ENCODE peak calls at places on chromosomes 11 and 22, in seven cellular contexts. T is SK-N-SH, P is A549, R is HL-60, Q is GM23338, Z is HCT116, W is K562. J is an unnamed sample.
A peak's percentile ranks its signal among the peaks of the same experiment; 100 is the strongest.

GRCh38 chr11:22875869-22876473 is 15.7 kb upstream of the CCDC179 start:
- DNase-seq in T (peak; percentile 50), P (peak; percentile 84), R (peak; percentile 28), Q (peak; percentile 92), Z (peak; percentile 80), W (peak; percentile 60), J (peak; percentile 69)

GRCh38 chr11:31834237-31834636 is 23.1 kb upstream of the PAX6 start:
- DNase-seq in T (no peak), P (no peak), R (no peak), Q (peak; percentile 53), Z (no peak), W (no peak), J (no peak)

GRCh38 chr11:93842034-93842433 is 8.4 kb downstream of the VSTM5 start:
- DNase-seq in T (no peak), P (no peak), R (no peak), Q (no peak), Z (no peak), W (no peak), J (no peak)

GRCh38 chr22:46367707-46368191 is 32.2 kb downstream of the TRMU start:
- DNase-seq in T (peak; percentile 87), P (peak; percentile 64), R (peak; percentile 47), Q (peak; percentile 87), Z (peak; percentile 29), W (peak; percentile 67), J (peak; percentile 46)

GRCh38 chr11:67561971-67562560 is 21.5 kb upstream of the GSTP1 start:
- DNase-seq in T (no peak), P (peak; percentile 56), R (no peak), Q (no peak), Z (no peak), W (no peak), J (no peak)

GRCh38 chr11:8286886-8287285 is 23.2 kb upstream of the LMO1 start:
- DNase-seq in T (no peak), P (no peak), R (no peak), Q (no peak), Z (no peak), W (no peak), J (no peak)

GRCh38 chr22:49975543-49976389 is 15.2 kb downstream of the PIM3 start:
- DNase-seq in T (peak; percentile 55), P (peak; percentile 41), R (no peak), Q (peak; percentile 67), Z (no peak), W (peak; percentile 46), J (no peak)

GRCh38 chr11:117750357-117750756 is 46.7 kb downstream of the DSCAML1 start:
- DNase-seq in T (no peak), P (no peak), R (no peak), Q (no peak), Z (no peak), W (no peak), J (no peak)

GRCh38 chr11:132872223-132872622 is 660.1 kb downstream of the OPCML start:
- DNase-seq in T (no peak), P (no peak), R (no peak), Q (no peak), Z (no peak), W (no peak), J (no peak)

GRCh38 chr11:115065314-115065713 is 387.0 kb downstream of the NXPE2 start:
- DNase-seq in T (no peak), P (no peak), R (no peak), Q (no peak), Z (no peak), W (no peak), J (no peak)

GRCh38 chr11:64656797-64657196 is 65.8 kb downstream of the SLC22A12 start:
- DNase-seq in T (no peak), P (no peak), R (no peak), Q (peak; percentile 83), Z (no peak), W (peak; percentile 56), J (no peak)

GRCh38 chr11:441418-442274 is at the start of gene ANO9:
- DNase-seq in T (peak; percentile 68), P (no peak), R (no peak), Q (peak; percentile 77), Z (no peak), W (peak; percentile 77), J (no peak)

GRCh38 chr22:30214703-30215405 is 31.7 kb downstream of the LIF start:
- DNase-seq in T (no peak), P (no peak), R (no peak), Q (peak; percentile 45), Z (no peak), W (no peak), J (no peak)

GRCh38 chr22:46481386-46481785 is 56.0 kb downstream of the CELSR1 start:
- DNase-seq in T (no peak), P (no peak), R (no peak), Q (no peak), Z (no peak), W (no peak), J (no peak)

GRCh38 chr11:119352857-119353260 is 6.4 kb upstream of the MFRP start:
- DNase-seq in T (peak; percentile 77), P (no peak), R (no peak), Q (peak; percentile 34), Z (no peak), W (no peak), J (no peak)

GRCh38 chr11:35971841-35972422 is 28.1 kb downstream of the LDLRAD3 start:
- DNase-seq in T (no peak), P (no peak), R (no peak), Q (no peak), Z (no peak), W (no peak), J (no peak)

GRCh38 chr11:126495806-126496205 is 140.3 kb downstream of the ST3GAL4 start:
- DNase-seq in T (peak; percentile 75), P (no peak), R (no peak), Q (no peak), Z (no peak), W (no peak), J (no peak)

GRCh38 chr22:27906241-27906640 is 12.8 kb downstream of the PITPNB start:
- DNase-seq in T (no peak), P (no peak), R (no peak), Q (no peak), Z (no peak), W (no peak), J (no peak)

GRCh38 chr22:28594784-28595324 is 84.8 kb downstream of the TTC28 start:
- DNase-seq in T (peak; percentile 60), P (peak; percentile 61), R (peak; percentile 16), Q (peak; percentile 82), Z (peak; percentile 35), W (peak; percentile 25), J (peak; percentile 32)

GRCh38 chr22:31206896-31207687 is 5.0 kb upstream of the LIMK2 start:
- DNase-seq in T (no peak), P (no peak), R (no peak), Q (no peak), Z (no peak), W (no peak), J (no peak)

GRCh38 chr11:17597770-17598169 is 50.7 kb downstream of the OTOG start:
- DNase-seq in T (no peak), P (no peak), R (no peak), Q (no peak), Z (no peak), W (no peak), J (no peak)

GRCh38 chr22:36371920-36372319 is 15.8 kb downstream of the MYH9 start:
- DNase-seq in T (no peak), P (no peak), R (no peak), Q (no peak), Z (no peak), W (no peak), J (no peak)

GRCh38 chr11:125494033-125494364 is 2.1 kb downstream of the FEZ1 start:
- DNase-seq in T (no peak), P (no peak), R (no peak), Q (no peak), Z (no peak), W (no peak), J (no peak)

GRCh38 chr11:3747704-3748103 is 49.6 kb downstream of the NUP98 start:
- DNase-seq in T (no peak), P (peak; percentile 15), R (peak; percentile 17), Q (no peak), Z (no peak), W (no peak), J (peak; percentile 43)

GRCh38 chr11:130217632-130218031 is 58.0 kb downstream of the ST14 start:
- DNase-seq in T (no peak), P (no peak), R (no peak), Q (no peak), Z (no peak), W (no peak), J (no peak)

GRCh38 chr22:24948356-24949202 is 2.1 kb upstream of the LHFPL7 start:
- DNase-seq in T (no peak), P (no peak), R (no peak), Q (peak; percentile 58), Z (no peak), W (no peak), J (no peak)

GRCh38 chr11:12126352-12127019 is 16.1 kb downstream of the MICAL2 start:
- DNase-seq in T (no peak), P (no peak), R (peak; percentile 88), Q (no peak), Z (no peak), W (no peak), J (no peak)

GRCh38 chr11:59802639-59803176 is 7.9 kb downstream of the MRPL16 start:
- DNase-seq in T (peak; percentile 42), P (peak; percentile 58), R (peak; percentile 45), Q (peak; percentile 58), Z (peak; percentile 46), W (peak; percentile 39), J (peak; percentile 28)
- TF ChIP-seq REST in T (no peak), P (no peak), R (no peak), Q (no peak), Z (no peak), W (no peak), J (no peak)

GRCh38 chr11:102437026-102437425 is 15.5 kb downstream of the TMEM123 start:
- DNase-seq in T (no peak), P (no peak), R (no peak), Q (no peak), Z (no peak), W (no peak), J (no peak)
- TF ChIP-seq REST in T (no peak), P (no peak), R (no peak), Q (no peak), Z (no peak), W (no peak), J (no peak)

DNA sequence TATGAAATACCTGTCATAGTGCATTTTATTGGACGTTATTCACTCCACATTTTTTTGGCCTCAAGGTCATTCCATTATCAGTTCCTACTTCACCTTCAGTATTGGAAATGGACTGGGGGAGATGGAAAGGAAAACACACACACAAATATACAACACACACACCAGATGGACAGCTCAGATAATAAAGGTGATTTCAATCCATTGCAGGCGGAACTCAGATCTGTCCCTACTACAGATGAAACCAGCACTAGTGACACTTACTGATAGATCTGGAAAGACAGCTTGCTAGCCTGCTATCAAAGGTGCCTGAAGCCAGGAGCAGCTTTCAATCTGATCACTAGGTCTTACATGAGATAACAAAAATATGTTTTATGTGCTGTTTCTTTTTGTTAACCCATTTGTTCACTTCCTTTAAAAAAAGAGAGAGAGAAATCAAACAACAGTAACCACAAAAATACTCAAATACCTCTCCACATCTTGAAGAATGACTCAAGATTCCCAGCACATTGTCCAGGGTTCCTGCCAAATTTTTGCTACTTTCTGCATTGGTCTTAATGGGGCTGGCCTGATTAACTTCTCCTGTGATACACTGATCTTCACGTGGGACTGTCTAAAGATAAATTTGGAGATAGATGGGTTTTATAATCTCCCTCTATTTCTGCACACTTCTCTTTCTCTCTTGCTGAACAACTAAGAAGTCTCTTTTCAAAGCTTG is 844.4 kb upstream of the TENM4 start:
- DNase-seq in T (no peak), P (no peak), R (no peak), Q (no peak), Z (no peak), W (no peak), J (no peak)
- TF ChIP-seq REST in T (no peak), P (no peak), R (no peak), Q (no peak), Z (no peak), W (no peak), J (no peak)

GRCh38 chr11:46554205-46555162 is 39.3 kb downstream of the AMBRA1 start:
- DNase-seq in T (no peak), P (peak; percentile 84), R (peak; percentile 39), Q (peak; percentile 31), Z (peak; percentile 80), W (no peak), J (peak; percentile 89)
- TF ChIP-seq REST in T (no peak), P (no peak), R (no peak), Q (no peak), Z (no peak), W (no peak), J (no peak)

J was measured in Panc1.